ENCODE peak calls at places on chromosomes 1 and 21, in four cellular contexts. J is CD8-positive, alpha-beta memory T cell; K is mesenchymal stem cell; F is body of pancreas. M is an unnamed sample.
A peak's percentile ranks its signal among the peaks of the same experiment; 100 is the strongest.

GRCh38 chr1:198291036-198291435 is 134.2 kb downstream of the NEK7 start:
- DNase-seq in F (no peak), J (no peak), K (no peak), M (no peak)

GRCh38 chr1:184160942-184161698 is 109.6 kb downstream of the TSEN15 start:
- DNase-seq in J (no peak), F (no peak), K (peak; percentile 84), M (no peak)

GRCh38 chr1:216902669-216903388 is 179.6 kb upstream of the ESRRG start:
- DNase-seq in F (peak; percentile 17), J (no peak), K (peak; percentile 22), M (no peak)

GRCh38 chr1:220001095-220001501 is 45.2 kb downstream of the EPRS1 start:
- DNase-seq in F (no peak), J (no peak), K (no peak), M (no peak)

GRCh38 chr1:244344001-244344400 is 107.7 kb downstream of the ADSS2 start:
- DNase-seq in F (no peak), K (no peak), J (no peak), M (no peak)

GRCh38 chr1:221778535-221779142 is 36.8 kb upstream of the DUSP10 start:
- DNase-seq in J (peak; percentile 29), F (no peak), K (no peak), M (peak; percentile 42)

GRCh38 chr1:161176468-161177111 is 717 bp downstream of the B4GALT3 start:
- DNase-seq in K (no peak), J (no peak), F (no peak), M (no peak)

GRCh38 chr1:93798301-93798700 is 80.7 kb downstream of the DNTTIP2 start:
- DNase-seq in K (no peak), J (no peak), F (no peak), M (no peak)

GRCh38 chr1:111776397-111776796 is 20.7 kb downstream of the DDX20 start:
- DNase-seq in F (no peak), K (no peak), J (no peak), M (no peak)

GRCh38 chr1:24849653-24850295 is 80.3 kb downstream of the RUNX3 start:
- DNase-seq in J (no peak), F (no peak), K (peak; percentile 65), M (no peak)

GRCh38 chr1:156124557-156125483 is 10.3 kb downstream of the LMNA start:
- DNase-seq in F (no peak), J (peak; percentile 60), K (peak; percentile 77), M (peak; percentile 54)

GRCh38 chr21:43916691-43917514 is 51.9 kb downstream of the AGPAT3 start:
- DNase-seq in K (no peak), J (peak; percentile 84), F (no peak), M (peak; percentile 75)

GRCh38 chr1:168114845-168115244 is 21.9 kb downstream of the GPR161 start:
- DNase-seq in F (peak; percentile 40), K (no peak), J (no peak), M (no peak)

GRCh38 chr1:37399205-37399604 is 75.2 kb upstream of the ZC3H12A start:
- DNase-seq in F (no peak), K (no peak), J (no peak), M (no peak)

GRCh38 chr1:202012544-202013478 is 2.4 kb downstream of the ELF3 start:
- DNase-seq in F (peak; percentile 52), J (no peak), K (no peak), M (no peak)

GRCh38 chr1:153231363-153231762 is 14.0 kb downstream of the PRR9 start:
- DNase-seq in J (no peak), F (no peak), K (no peak), M (no peak)

GRCh38 chr1:38018864-38019343 is 6.4 kb downstream of the UTP11 start:
- DNase-seq in F (no peak), J (peak; percentile 51), K (peak; percentile 61), M (no peak)

GRCh38 chr1:3504151-3504822 is 49.8 kb downstream of the ARHGEF16 start:
- DNase-seq in J (no peak), K (peak; percentile 60), F (no peak), M (no peak)

GRCh38 chr1:62045579-62045978 is 149.1 kb upstream of the L1TD1 start:
- DNase-seq in J (no peak), K (no peak), F (peak; percentile 18), M (no peak)

GRCh38 chr1:29754608-29755375 is 518.5 kb downstream of the PTPRU start:
- DNase-seq in F (no peak), J (no peak), K (no peak), M (no peak)

GRCh38 chr1:241630476-241630875 is 9.7 kb downstream of the CHML start:
- DNase-seq in F (no peak), J (no peak), K (no peak), M (no peak)

GRCh38 chr1:146032613-146033219 is 11.2 kb upstream of the HJV start:
- DNase-seq in J (no peak), K (peak; percentile 66), F (no peak), M (peak; percentile 38)

GRCh38 chr1:239730378-239730777 is 344.0 kb downstream of the CHRM3 start:
- DNase-seq in K (no peak), J (no peak), F (no peak), M (no peak)

GRCh38 chr1:74395492-74395891 is 116.9 kb downstream of the LRRC53 start:
- DNase-seq in F (peak; percentile 13), K (no peak), J (no peak), M (no peak)

GRCh38 chr1:207883660-207884245 is 27.2 kb downstream of the CD34 start:
- DNase-seq in J (no peak), K (no peak), F (no peak), M (peak; percentile 30)

GRCh38 chr21:42973309-42973990 is 912 bp upstream of the PKNOX1 start:
- DNase-seq in F (peak; percentile 8), K (no peak), J (no peak), M (no peak)

GRCh38 chr1:173995475-173995874 is 26.7 kb downstream of the RC3H1 start:
- DNase-seq in F (no peak), J (no peak), K (no peak), M (no peak)

GRCh38 chr1:151723726-151724370 is 2.5 kb downstream of the RIIAD1 start:
- DNase-seq in K (no peak), J (no peak), F (no peak), M (no peak)

GRCh38 chr1:15919316-15919715 is 56.6 kb downstream of the ZBTB17 start:
- DNase-seq in K (peak; percentile 36), F (no peak), J (no peak), M (peak; percentile 30)

GRCh38 chr1:21332691-21333449 is 42.6 kb upstream of the ECE1 start:
- DNase-seq in J (no peak), F (no peak), K (no peak), M (no peak)

GRCh38 chr1:159752135-159752580 is 28.6 kb upstream of the DUSP23 start:
- DNase-seq in K (no peak), J (no peak), F (peak; percentile 79), M (no peak)

GRCh38 chr1:207691814-207692213 is 46.9 kb downstream of the CR1L start:
- DNase-seq in F (no peak), K (no peak), J (no peak), M (no peak)

GRCh38 chr1:165257969-165258459 is 98.5 kb downstream of the LMX1A start:
- DNase-seq in F (peak; percentile 87), K (peak; percentile 17), J (no peak), M (no peak)

GRCh38 chr1:33322870-33323585 is 2.1 kb upstream of the A3GALT2 start:
- DNase-seq in J (no peak), F (no peak), K (no peak), M (no peak)

GRCh38 chr1:75722966-75723365 is 1.5 kb upstream of the ACADM start:
- DNase-seq in K (no peak), J (no peak), F (no peak), M (no peak)

GRCh38 chr1:18536943-18537342 is 56.2 kb downstream of the KLHDC7A start:
- DNase-seq in F (no peak), J (no peak), K (no peak), M (no peak)

GRCh38 chr1:171254859-171255258 is 6.6 kb downstream of the FMO1 start:
- DNase-seq in F (no peak), J (no peak), K (peak; percentile 35), M (no peak)

GRCh38 chr1:179217943-179218507 is 11.5 kb downstream of the ABL2 start:
- DNase-seq in J (no peak), F (no peak), K (peak; percentile 38), M (no peak)

GRCh38 chr1:154417338-154417608 is 12.1 kb downstream of the IL6R start:
- DNase-seq in K (no peak), J (no peak), F (no peak), M (no peak)

GRCh38 chr1:33147997-33148314 is 33.9 kb downstream of the TRIM62 start:
- DNase-seq in J (no peak), F (no peak), K (peak; percentile 32), M (peak; percentile 18)

DNA sequence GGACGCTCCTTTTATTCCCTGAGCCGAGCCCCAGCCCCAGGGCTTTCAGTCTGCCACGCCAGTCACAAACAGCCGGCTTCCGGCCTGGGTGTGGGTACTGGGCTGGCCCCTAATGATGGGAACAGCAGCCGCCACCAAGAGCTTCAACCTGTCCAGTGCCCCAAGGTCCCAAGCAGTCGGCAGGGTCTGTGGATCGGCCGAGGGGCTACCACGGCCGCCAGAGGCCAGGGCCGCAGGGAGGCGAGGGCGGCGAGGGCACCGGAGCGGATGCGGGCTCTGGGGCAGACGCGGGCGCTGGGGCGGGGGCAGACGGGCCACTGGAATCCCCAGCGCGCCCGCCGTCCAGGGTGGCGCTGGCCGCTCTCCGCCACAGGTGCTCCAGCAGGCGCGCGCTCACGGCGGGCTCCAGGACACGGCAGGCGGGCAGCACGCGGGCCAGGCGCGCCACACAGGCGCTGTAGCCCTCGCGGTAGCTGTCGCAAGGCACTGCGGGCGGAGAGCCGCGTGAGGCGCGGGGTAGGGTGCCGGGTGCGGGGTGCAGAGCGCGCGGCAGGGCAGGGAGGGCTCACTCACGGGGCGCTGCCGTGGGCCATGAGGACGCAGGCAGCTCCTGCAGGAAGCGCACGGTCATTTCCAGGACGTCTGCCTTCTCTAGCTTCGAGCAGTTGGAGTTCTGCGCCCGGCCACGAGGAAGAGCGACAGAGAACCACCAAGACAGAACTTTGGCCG is 887 bp downstream of the HES2 start:
- DNase-seq in J (no peak), F (no peak), K (no peak), M (no peak)
- H3K27me3 ChIP-seq in J (peaks cover 70% of the 10 kb centered on the region), F (peaks cover 38% of the 10 kb centered on the region), K (peaks cover 88% of the 10 kb centered on the region), M (peaks cover 63% of the 10 kb centered on the region)

GRCh38 chr1:66335125-66335524 is 198.8 kb upstream of the SGIP1 start:
- DNase-seq in J (peak; percentile 29), K (no peak), F (no peak), M (no peak)
- H3K4me1 ChIP-seq in J (peaks cover 49% of the 10 kb centered on the region), K (peaks cover 5% of the 10 kb centered on the region), F (no peaks in the 10 kb centered on the region), M (peaks cover 56% of the 10 kb centered on the region)

GRCh38 chr1:205477121-205477758 is 21.4 kb upstream of the BLACAT1 start:
- DNase-seq in K (no peak), J (no peak), F (no peak), M (no peak)
- H3K27ac ChIP-seq in K (no peak overlapping the region), J (no peak overlapping the region), F (peak overlapping the region; percentile 92), M (no peak overlapping the region)

GRCh38 chr1:34779526-34779925 is 1.5 kb upstream of the GJB3 start:
- DNase-seq in K (no peak), J (no peak), F (no peak), M (no peak)
- H3K27me3 ChIP-seq in K (peaks cover 77% of the 10 kb centered on the region), J (peaks cover 23% of the 10 kb centered on the region), F (no peaks in the 10 kb centered on the region), M (peaks cover 11% of the 10 kb centered on the region)

GRCh38 chr1:14809186-14809981 is 210.9 kb downstream of the KAZN start:
- DNase-seq in F (no peak), K (no peak), J (no peak), M (no peak)
- H3K4me1 ChIP-seq in F (peaks cover 3% of the 10 kb centered on the region), K (no peaks in the 10 kb centered on the region), J (no peaks in the 10 kb centered on the region), M (no peaks in the 10 kb centered on the region)

M was measured in CD4-positive, alpha-beta memory T cell.